ENCODE peak calls at places on chromosomes 4 and X, in five cellular contexts. B is heart right ventricle, Q is astrocyte of the cerebellum, T is WERI-Rb-1, Z is body of pancreas. D is an unnamed sample.

GRCh38 chr4:17367201-17367600 is 144.7 kb downstream of the QDPR start:
- DNase-seq in B (no peak), Z (no peak), Q (peak), T (no peak), D (peak)

GRCh38 chr4:40584517-40585141 is 45.0 kb downstream of the RBM47 start:
- DNase-seq in T (no peak), Q (no peak), B (no peak), Z (no peak), D (no peak)

GRCh38 chr4:96352051-96352517 is 512.2 kb downstream of the PDHA2 start:
- DNase-seq in Z (no peak), T (peak), Q (peak), B (no peak), D (no peak)

GRCh38 chr4:111537861-111538260 is 607.4 kb upstream of the FAM241A start:
- DNase-seq in T (no peak), Z (no peak), Q (no peak), B (no peak), D (no peak)

GRCh38 chrX:69226459-69227158 is 61.4 kb upstream of the PJA1 start:
- DNase-seq in B (no peak), T (no peak), Z (no peak), Q (no peak), D (no peak)

GRCh38 chr4:140556372-140557085 is 12.2 kb downstream of the UCP1 start:
- DNase-seq in Z (no peak), T (no peak), Q (no peak), B (no peak), D (no peak)

GRCh38 chr4:174429701-174430100 is 92.6 kb downstream of the HPGD start:
- DNase-seq in T (no peak), Z (no peak), B (no peak), Q (no peak), D (no peak)

GRCh38 chr4:152050098-152050497 is 289.3 kb upstream of the GATB start:
- DNase-seq in Z (no peak), Q (no peak), B (no peak), T (no peak), D (no peak)

GRCh38 chrX:9482837-9483236 is 18.0 kb downstream of the TBL1X start:
- DNase-seq in Z (no peak), B (no peak), Q (no peak), T (no peak), D (no peak)

GRCh38 chr4:188976644-188977115 is 837.4 kb downstream of the TRIML1 start:
- DNase-seq in T (no peak), Z (no peak), Q (peak), B (no peak), D (peak)

GRCh38 chrX:121308276-121308805 is 260.9 kb downstream of the GLUD2 start:
- DNase-seq in Z (peak), T (peak), B (peak), Q (peak), D (peak)

DNA sequence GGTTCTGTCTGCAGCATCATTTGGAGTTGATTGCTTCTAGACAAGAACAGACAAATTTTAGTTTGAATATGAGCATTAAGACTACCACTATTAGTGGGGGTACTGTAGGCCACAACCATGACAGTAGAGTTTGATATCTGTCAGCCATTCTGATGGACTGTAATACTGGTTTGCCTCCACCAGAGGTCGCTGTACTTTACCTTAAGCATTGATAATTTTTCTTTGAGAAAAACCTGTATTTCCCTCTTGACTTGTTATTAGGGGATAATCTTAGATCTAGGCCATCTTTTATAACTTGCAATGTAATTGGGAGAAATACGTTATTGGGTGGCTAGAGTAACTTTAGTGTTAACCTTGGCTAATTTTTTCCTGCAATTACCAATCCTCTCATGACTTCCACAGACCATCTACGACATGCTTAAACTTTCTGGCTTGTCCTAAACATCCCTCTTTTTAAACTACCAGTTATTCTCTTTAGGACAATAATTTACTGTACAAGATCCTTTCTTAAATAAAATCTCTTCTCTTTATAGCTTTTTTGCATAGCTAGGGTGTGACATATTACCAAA is 562.4 kb downstream of the MAGEB5 start:
- DNase-seq in Q (no peak), B (no peak), Z (no peak), T (no peak), D (no peak)
- TF ChIP-seq CTCF in Q (no peak), B (no peak), Z (peak), T (peak), D (no peak)

GRCh38 chrX:24643116-24643515 is 4.0 kb downstream of the PCYT1B start:
- DNase-seq in T (no peak), B (no peak), Z (no peak), Q (no peak), D (no peak)

GRCh38 chrX:24651783-24652182 is 4.6 kb upstream of the PCYT1B start:
- DNase-seq in T (no peak), Q (no peak), B (no peak), Z (no peak), D (no peak)

GRCh38 chrX:24646745-24647182 is 383 bp downstream of the PCYT1B start:
- DNase-seq in B (no peak), T (peak), Q (no peak), Z (no peak), D (peak)

GRCh38 chrX:24647257-24648058 is at the start of gene PCYT1B:
- DNase-seq in Q (peak), B (peak), Z (peak), T (no peak), D (peak)
- H3K4me3 ChIP-seq in Q (peak), B (peak), Z (no peak), T (no peak), D (no peak)

GRCh38 chr4:104451573-104451972 is 43.1 kb downstream of the CXXC4 start:
- DNase-seq in B (no peak), Z (peak), Q (peak), T (peak), D (no peak)
- TF ChIP-seq CTCF in B (no peak), Z (peak), Q (peak), T (peak), D (peak)

GRCh38 chr4:48694824-48695223 is 85.3 kb downstream of the FRYL start:
- DNase-seq in Q (no peak), B (no peak), T (no peak), Z (no peak), D (no peak)

GRCh38 chr4:48693856-48694574 is 86.1 kb downstream of the FRYL start:
- DNase-seq in Z (no peak), Q (no peak), B (no peak), T (no peak), D (no peak)

GRCh38 chr4:48699470-48699869 is 80.6 kb downstream of the FRYL start:
- DNase-seq in Q (peak), Z (no peak), T (no peak), B (no peak), D (no peak)

GRCh38 chr4:48692897-48693296 is 87.2 kb downstream of the FRYL start:
- DNase-seq in T (no peak), Z (no peak), Q (no peak), B (no peak), D (peak)

DNA sequence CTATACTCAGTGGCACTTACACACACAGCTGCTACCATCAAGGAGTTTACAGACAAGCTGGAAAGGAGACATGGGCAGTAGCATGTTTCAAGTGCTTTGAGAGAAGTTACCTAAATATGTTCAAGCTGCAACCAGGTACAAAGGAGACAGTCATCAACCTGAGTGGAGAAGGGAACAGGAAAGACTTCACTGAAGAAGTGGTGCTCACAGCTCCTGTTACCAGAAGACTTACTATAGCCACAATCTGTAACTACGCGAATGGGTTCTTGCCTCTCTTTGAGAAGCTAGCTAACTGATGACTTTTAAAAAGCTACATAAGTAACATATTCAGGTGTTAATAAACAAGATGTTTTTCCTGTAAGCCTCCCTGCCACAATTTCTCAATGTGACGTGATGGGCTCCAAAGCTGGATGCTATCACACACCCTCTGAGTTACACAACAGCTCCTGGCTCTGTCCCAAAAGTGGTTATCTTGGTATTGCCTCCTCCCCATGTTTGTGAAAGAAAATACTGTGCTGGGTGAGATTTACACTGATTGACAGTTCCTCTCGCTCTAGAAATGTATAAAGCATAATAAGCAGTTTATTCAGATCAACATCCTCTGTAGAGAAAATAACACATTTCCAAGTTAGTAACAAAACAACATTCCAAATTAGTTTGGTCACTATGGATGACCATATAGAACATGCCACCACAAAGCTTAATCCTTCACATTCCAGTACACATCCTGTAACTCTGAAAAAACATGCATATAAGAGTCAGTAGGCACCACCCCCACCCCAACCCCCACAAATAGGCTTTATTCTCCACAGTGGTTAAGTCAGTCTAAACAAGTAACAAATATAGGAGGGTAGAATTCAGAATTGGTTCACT is 81.8 kb downstream of the FRYL start:
- DNase-seq in Q (peak), B (peak), Z (peak), T (no peak), D (peak)
- H3K4me3 ChIP-seq in Q (no peak), B (no peak), Z (no peak), T (no peak), D (no peak)

GRCh38 chrX:129520151-129520550 is 3.1 kb downstream of the SMARCA1 start:
- DNase-seq in Q (no peak), Z (no peak), T (no peak), B (no peak), D (no peak)

GRCh38 chrX:129523076-129524055 is at the start of gene SMARCA1:
- DNase-seq in T (peak), Q (no peak), B (peak), Z (peak), D (peak)

GRCh38 chrX:129525162-129525561 is 1.9 kb upstream of the SMARCA1 start:
- DNase-seq in T (no peak), Q (no peak), Z (peak), B (no peak), D (no peak)

GRCh38 chrX:129524250-129524850 is 1.1 kb upstream of the SMARCA1 start:
- DNase-seq in Z (no peak), Q (no peak), B (no peak), T (no peak), D (no peak)

DNA sequence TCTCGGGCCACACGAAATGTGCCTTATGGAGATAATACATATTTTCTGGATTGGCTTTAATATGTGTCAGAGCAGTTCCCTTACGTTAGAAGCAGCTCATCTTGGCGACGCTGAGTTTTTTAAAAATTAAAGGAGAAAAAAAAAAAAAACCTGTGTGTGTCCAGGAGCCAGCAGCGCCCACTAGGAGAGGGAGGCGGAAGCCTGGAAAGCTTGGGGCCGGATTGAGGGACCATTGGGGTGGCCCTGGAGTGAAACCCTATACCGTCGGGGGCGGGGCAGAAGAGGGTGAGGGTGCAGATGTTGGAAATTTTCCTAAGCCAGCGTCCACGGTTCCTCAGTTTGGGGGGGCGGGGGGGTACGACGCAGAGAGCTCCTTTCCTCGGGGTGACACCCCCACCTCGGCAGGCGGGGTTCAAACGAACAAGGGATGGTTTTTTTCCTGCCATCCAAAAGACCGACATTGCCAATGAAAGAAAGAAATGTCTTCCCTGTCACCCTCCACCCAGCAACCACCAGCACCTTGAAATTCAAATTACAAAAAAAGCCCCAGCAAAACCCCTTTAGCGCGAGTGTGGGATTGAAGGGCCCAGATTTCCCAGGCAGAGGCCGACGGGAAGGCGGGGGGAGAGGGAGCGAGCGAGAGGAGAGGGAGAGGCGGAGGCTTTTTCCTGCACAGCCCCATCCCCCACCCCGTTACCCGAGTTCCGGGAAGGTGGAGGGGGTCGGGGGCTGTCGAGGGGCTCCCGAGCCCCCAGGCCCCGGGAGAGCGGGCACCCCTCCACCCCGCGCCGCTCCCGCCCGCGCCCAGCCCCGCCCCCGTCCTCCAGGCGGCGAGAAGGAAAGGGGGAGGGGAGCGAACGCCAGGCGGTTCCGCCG is 868 bp downstream of the SMARCA1 start:
- DNase-seq in Z (peak), B (peak), Q (no peak), T (peak), D (peak)
- TF ChIP-seq CTCF in Z (peak), B (no peak), Q (no peak), T (no peak), D (peak)

GRCh38 chr4:72909461-72909860 is 160.1 kb downstream of the COX18 start:
- DNase-seq in T (peak), B (no peak), Z (peak), Q (no peak), D (peak)

DNA sequence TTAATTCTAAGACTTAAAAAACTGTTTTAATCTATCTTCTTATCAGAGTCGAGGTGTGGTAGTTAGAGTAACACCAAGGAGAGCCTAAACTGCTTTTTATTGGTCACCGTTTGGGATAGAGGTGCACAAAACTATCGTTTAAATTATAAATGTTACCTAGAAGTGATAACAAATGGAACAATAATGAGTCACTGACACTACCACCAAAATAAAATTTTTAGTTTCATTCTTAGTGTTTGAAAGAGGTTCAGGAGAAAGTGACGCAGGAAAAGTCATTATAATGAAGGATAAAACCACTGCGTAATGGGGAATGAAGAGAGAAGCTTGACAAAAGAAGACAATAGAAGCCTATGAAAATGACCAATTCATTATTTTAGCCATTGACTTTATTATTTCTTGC is 158.2 kb downstream of the COX18 start:
- DNase-seq in B (no peak), T (no peak), Q (no peak), Z (no peak), D (no peak)
- H3K4me3 ChIP-seq in B (no peak), T (no peak), Q (no peak), Z (no peak), D (no peak)

GRCh38 chr4:13481569-13481968 is 2.6 kb downstream of the RAB28 start:
- DNase-seq in Q (no peak), Z (no peak), B (no peak), T (no peak), D (peak)
- TF ChIP-seq CTCF in Q (no peak), Z (no peak), B (no peak), T (no peak), D (no peak)

GRCh38 chr4:138239496-138239895 is 2.7 kb downstream of the SLC7A11 start:
- DNase-seq in B (no peak), Q (no peak), Z (no peak), T (no peak), D (no peak)
- H3K4me3 ChIP-seq in B (no peak), Q (no peak), Z (no peak), T (no peak), D (peak)